ENCODE peak calls at places on chromosomes 1 and 21, in five cellular contexts. D is ovary, P is upper lobe of left lung, E is tibial nerve, O is stomach. F is an unnamed sample.

GRCh38 chr1:117061986-117062415 is 1.9 kb downstream of the TTF2 start:
- DNase-seq in D (no peak), P (no peak), E (no peak), O (no peak), F (no peak)

GRCh38 chr1:159854693-159855192 is 7.7 kb downstream of the VSIG8 start:
- DNase-seq in D (peak), P (peak), E (peak), O (peak), F (peak)

GRCh38 chr21:41501919-41502318 is 6.0 kb downstream of the TMPRSS2 start:
- DNase-seq in D (no peak), P (no peak), E (no peak), O (no peak), F (no peak)

GRCh38 chr1:116024629-116025028 is 48.3 kb downstream of the SLC22A15 start:
- DNase-seq in D (no peak), P (no peak), E (no peak), O (no peak), F (no peak)

GRCh38 chr1:38034871-38035270 is 11.7 kb downstream of the POU3F1 start:
- DNase-seq in D (no peak), P (peak), E (no peak), O (no peak), F (no peak)

GRCh38 chr1:165543651-165544452 is at the start of gene LRRC52:
- DNase-seq in D (peak), P (no peak), E (no peak), O (peak), F (no peak)

GRCh38 chr21:45994738-45995685 is 13.4 kb downstream of the COL6A1 start:
- DNase-seq in D (no peak), P (peak), E (no peak), O (no peak), F (peak)

GRCh38 chr1:179310271-179310670 is 16.7 kb downstream of the SOAT1 start:
- DNase-seq in D (no peak), P (no peak), E (no peak), O (no peak), F (no peak)

GRCh38 chr1:218711884-218712674 is 366.9 kb downstream of the TGFB2 start:
- DNase-seq in D (no peak), P (no peak), E (no peak), O (no peak), F (peak)

GRCh38 chr1:106290805-106291537 is 765.5 kb upstream of the PRMT6 start:
- DNase-seq in D (peak), P (no peak), E (no peak), O (no peak), F (no peak)

GRCh38 chr1:14810631-14811325 is 212.3 kb downstream of the KAZN start:
- DNase-seq in D (no peak), P (peak), E (no peak), O (no peak), F (no peak)

GRCh38 chr1:246930830-246931548 is 759 bp downstream of the AHCTF1 start:
- DNase-seq in D (peak), P (peak), E (peak), O (peak), F (peak)

GRCh38 chr1:55716151-55716550 is 501.0 kb upstream of the USP24 start:
- DNase-seq in D (no peak), P (no peak), E (no peak), O (no peak), F (no peak)

GRCh38 chr1:52345252-52345651 is 20.8 kb downstream of the CC2D1B start:
- DNase-seq in D (no peak), P (no peak), E (no peak), O (no peak), F (no peak)

GRCh38 chr1:174051956-174052355 is 29.8 kb upstream of the RC3H1 start:
- DNase-seq in D (no peak), P (no peak), E (peak), O (no peak), F (peak)

GRCh38 chr1:157773723-157774350 is 3.1 kb downstream of the FCRL2 start:
- DNase-seq in D (no peak), P (no peak), E (no peak), O (no peak), F (no peak)

GRCh38 chr21:45982256-45982757 is 737 bp downstream of the COL6A1 start:
- DNase-seq in D (no peak), P (peak), E (no peak), O (no peak), F (peak)

GRCh38 chr1:84406209-84406917 is 8.1 kb downstream of the DNASE2B start:
- DNase-seq in D (no peak), P (no peak), E (no peak), O (no peak), F (no peak)

GRCh38 chr1:109490029-109490933 is 3.6 kb upstream of the CYB561D1 start:
- DNase-seq in D (peak), P (peak), E (peak), O (peak), F (peak)

GRCh38 chr1:236018885-236019453 is 45.9 kb downstream of the NID1 start:
- DNase-seq in D (peak), P (no peak), E (peak), O (peak), F (peak)

GRCh38 chr1:176670853-176671252 is 207.9 kb downstream of the PAPPA2 start:
- DNase-seq in D (no peak), P (no peak), E (no peak), O (no peak), F (no peak)

GRCh38 chr1:205934788-205935187 is 8.5 kb downstream of the SLC26A9 start:
- DNase-seq in D (no peak), P (no peak), E (no peak), O (peak), F (no peak)

GRCh38 chr1:92980732-92981647 is 19.7 kb upstream of the DIPK1A start:
- DNase-seq in D (no peak), P (no peak), E (no peak), O (no peak), F (no peak)

GRCh38 chr1:230273141-230273710 is 152.9 kb downstream of the PGBD5 start:
- DNase-seq in D (no peak), P (no peak), E (no peak), O (no peak), F (no peak)

GRCh38 chr21:34906401-34906800 is 142.7 kb downstream of the RUNX1 start:
- DNase-seq in D (no peak), P (no peak), E (no peak), O (no peak), F (no peak)

GRCh38 chr1:107181253-107181977 is 40.6 kb downstream of the NTNG1 start:
- DNase-seq in D (no peak), P (no peak), E (no peak), O (no peak), F (no peak)

GRCh38 chr1:27542463-27543273 is 52.7 kb upstream of the WASF2 start:
- DNase-seq in D (no peak), P (peak), E (peak), O (peak), F (peak)

GRCh38 chr1:28259935-28260802 is 851 bp downstream of the SESN2 start:
- DNase-seq in D (peak), P (peak), E (peak), O (peak), F (peak)

GRCh38 chr1:160428655-160429054 is 28.3 kb downstream of the VANGL2 start:
- DNase-seq in D (no peak), P (no peak), E (peak), O (peak), F (no peak)

GRCh38 chr1:93332368-93332767 is 13.3 kb upstream of the DR1 start:
- DNase-seq in D (no peak), P (no peak), E (no peak), O (no peak), F (no peak)

GRCh38 chr1:167202049-167202448 is 18.6 kb upstream of the POU2F1 start:
- DNase-seq in D (no peak), P (no peak), E (no peak), O (no peak), F (no peak)
- TF ChIP-seq EP300 in D (no peak), P (no peak), E (no peak), O (no peak), F (no peak)

GRCh38 chr21:36708512-36709029 is 9.7 kb downstream of the SIM2 start:
- DNase-seq in D (no peak), P (no peak), E (no peak), O (peak), F (no peak)
- H3K4me3 ChIP-seq in D (no peak), P (no peak), E (no peak), O (peak), F (peak)

DNA sequence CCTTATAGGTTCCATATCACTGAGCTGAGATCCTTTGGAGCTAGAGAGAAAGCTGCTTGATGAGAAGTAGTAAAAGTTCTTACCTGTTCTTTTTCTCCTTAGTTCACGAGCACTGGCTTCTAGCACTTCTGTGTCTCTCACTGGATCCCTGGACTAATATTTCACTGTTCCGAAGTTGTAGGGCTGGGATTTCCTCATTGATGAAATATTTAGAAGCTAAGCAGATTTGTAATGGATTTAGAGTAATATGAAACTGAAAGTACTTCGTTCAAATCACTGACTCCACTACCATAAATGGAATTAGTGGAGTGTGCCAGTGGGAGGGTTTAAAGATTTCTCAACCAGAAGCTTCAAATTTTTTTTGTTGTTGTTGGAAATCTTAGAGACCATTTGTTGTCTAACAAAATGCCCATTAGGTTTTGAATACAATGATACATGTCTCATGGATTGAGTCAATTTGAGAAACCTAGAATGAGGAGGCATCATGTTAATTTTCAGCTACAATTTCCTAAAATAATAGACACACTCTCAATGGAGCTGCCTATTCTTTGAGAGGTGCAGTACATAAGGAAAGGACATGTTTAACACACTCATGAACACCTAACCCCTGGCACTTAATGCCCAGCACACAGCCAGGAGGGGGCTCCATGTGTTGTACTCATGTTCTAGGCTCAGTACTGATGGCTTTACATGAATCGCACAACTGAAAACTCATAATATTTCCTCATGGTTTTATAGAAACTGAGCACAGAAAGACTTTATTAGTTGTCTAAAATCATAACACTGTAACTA is at the start of gene GBP1:
- DNase-seq in D (no peak), P (no peak), E (peak), O (no peak), F (no peak)
- TF ChIP-seq POLR2A in D (peak), P (peak), E (peak), O (no peak), F (no peak)

GRCh38 chr1:153526132-153526543 is 9.7 kb downstream of the S100A6 start:
- DNase-seq in D (peak), P (no peak), E (no peak), O (no peak), F (peak)
- TF ChIP-seq EP300 in D (no peak), P (no peak), E (no peak), O (no peak), F (no peak)

GRCh38 chr21:16573581-16573980 is 843.8 kb downstream of the USP25 start:
- DNase-seq in D (no peak), P (no peak), E (no peak), O (no peak), F (no peak)

GRCh38 chr21:16571594-16571993 is 841.8 kb downstream of the USP25 start:
- DNase-seq in D (no peak), P (no peak), E (no peak), O (no peak), F (no peak)

GRCh38 chr21:16570856-16571255 is 841.1 kb downstream of the USP25 start:
- DNase-seq in D (no peak), P (no peak), E (no peak), O (no peak), F (no peak)

GRCh38 chr21:16570196-16570595 is 840.4 kb downstream of the USP25 start:
- DNase-seq in D (no peak), P (no peak), E (no peak), O (no peak), F (no peak)

GRCh38 chr21:16572032-16572431 is 842.2 kb downstream of the USP25 start:
- DNase-seq in D (no peak), P (no peak), E (no peak), O (no peak), F (no peak)
- H3K4me3 ChIP-seq in D (no peak), P (no peak), E (no peak), O (no peak), F (no peak)

GRCh38 chr1:58994664-58995063 is 210.8 kb upstream of the JUN start:
- DNase-seq in D (no peak), P (no peak), E (no peak), O (no peak), F (no peak)
- TF ChIP-seq POLR2A in D (no peak), P (no peak), E (no peak), O (no peak), F (no peak)

GRCh38 chr1:228850141-228851100 is 115.1 kb downstream of the RHOU start:
- DNase-seq in D (no peak), P (no peak), E (no peak), O (no peak), F (peak)

GRCh38 chr1:228852511-228853088 is 117.3 kb downstream of the RHOU start:
- DNase-seq in D (no peak), P (no peak), E (no peak), O (no peak), F (peak)

GRCh38 chr1:228852015-228852414 is 116.7 kb downstream of the RHOU start:
- DNase-seq in D (no peak), P (no peak), E (no peak), O (no peak), F (peak)

GRCh38 chr1:228853191-228853590 is 117.9 kb downstream of the RHOU start:
- DNase-seq in D (no peak), P (no peak), E (no peak), O (no peak), F (peak)

GRCh38 chr1:228851196-228851595 is 115.9 kb downstream of the RHOU start:
- DNase-seq in D (no peak), P (no peak), E (no peak), O (no peak), F (peak)
- TF ChIP-seq EP300 in D (no peak), P (no peak), E (no peak), O (no peak), F (no peak)

DNA sequence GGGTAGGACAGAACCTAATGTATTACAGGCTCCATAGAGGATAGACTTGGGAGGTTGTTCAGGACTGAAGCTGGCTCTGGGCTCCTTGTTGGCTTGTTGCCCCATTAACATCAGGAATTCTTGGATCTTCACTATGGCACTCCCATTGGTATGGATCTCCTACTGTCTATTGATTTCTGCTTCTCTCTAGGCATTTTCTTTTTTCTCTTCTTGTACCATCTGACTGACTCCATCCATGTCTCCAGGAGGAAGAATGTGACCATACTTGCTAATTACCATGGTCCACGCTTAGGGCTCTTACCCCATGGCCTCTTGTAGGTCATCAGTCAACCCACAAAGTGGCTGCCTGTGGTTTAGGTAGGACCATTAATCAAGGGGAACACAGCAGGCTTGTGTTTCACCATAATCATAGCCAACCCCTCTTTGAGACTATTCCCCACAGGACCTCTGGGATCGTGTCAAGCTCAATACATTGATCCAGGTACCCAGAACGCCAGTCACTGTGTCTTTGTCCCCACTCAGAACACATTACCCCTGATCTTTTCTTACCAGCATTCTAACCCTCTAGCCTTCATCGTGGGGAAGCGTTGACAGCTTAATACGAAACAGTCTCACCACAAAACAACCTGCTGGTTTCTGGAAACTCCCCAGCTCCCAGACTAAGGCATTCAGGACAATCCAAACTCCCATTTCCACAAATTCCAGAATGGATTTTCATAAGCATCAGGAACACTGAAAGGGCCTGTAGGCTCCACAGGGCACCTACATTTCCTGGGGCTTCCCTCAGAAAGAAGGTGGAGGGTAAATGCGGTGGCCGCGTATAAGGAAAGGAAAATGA is 97.1 kb downstream of the ETS2 start:
- DNase-seq in D (no peak), P (no peak), E (no peak), O (no peak), F (no peak)
- H3K4me3 ChIP-seq in D (no peak), P (no peak), E (no peak), O (no peak), F (no peak)

DNA sequence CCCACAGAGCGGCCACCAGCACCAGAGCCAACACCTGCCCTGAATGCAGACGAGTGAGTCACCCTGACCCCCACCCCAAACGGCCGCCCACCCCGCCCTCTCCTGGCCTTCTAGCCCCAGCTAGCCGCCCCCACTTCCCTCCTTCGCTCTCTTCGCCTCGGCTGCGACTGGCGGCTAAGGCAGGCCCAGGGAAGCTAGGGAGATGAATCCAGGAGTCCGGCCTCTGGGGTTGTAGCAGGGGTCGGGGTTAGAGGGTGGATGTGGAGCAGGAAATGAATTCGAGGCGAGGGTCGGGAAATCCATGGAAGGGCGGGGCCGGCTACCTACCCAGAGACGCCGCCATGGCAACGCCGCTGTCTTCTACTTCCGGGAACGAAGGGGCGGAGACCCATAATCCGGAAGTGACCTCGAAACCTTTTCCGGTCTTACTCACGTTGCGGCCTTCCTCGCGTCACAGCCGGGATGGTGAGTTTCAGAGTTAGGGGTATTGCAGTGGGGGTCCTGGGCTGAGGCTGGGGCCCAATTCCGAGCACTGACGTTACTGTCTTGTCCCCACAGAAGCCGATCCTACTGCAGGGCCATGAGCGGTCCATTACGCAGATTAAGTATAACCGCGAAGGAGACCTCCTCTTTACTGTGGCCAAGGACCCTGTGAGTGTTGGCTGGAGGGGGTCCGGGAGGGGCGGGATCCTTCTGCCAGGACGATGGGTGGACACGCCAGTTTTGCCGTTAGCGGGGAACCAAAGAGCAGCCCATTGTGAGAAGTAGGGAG is at the start of the genes EIF3I and TMEM234:
- DNase-seq in D (peak), P (peak), E (peak), O (peak), F (peak)
- TF ChIP-seq POLR2A in D (peak), P (peak), E (peak), O (no peak), F (peak)

DNA sequence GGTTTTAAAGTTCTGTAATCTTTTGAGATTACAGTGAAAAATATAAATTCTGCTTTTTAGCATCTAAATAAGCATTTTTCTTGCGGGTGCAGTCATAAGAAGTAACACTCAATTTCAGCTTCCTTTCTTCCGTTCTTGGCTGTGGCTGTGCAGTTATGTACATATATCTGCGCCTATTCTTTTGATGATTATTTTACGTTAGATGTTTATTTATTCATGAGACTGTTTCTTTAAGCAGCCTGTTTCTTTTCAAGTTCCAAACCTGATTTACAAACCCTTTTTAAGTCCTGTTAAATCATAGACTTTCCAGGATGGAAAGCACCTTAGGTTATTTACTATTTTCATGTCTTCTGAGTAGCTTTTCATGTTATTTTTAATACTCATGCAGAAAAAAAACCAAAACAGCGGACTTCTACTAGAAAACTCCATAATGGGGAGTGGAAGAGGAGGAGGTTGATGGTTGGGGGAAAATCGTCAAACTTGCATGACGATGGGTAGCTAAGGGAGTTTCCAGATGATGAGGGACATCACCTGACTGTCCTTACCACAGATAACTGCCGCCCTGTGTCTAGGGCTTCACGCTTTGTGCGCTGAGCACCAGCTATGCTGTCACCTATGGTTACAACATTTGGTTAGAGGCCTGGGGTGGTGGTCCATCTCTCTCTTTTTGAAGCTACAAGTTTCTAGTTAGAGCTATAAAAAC is 2.6 kb downstream of the PRDM2 start:
- DNase-seq in D (no peak), P (no peak), E (no peak), O (no peak), F (no peak)
- TF ChIP-seq EP300 in D (no peak), P (no peak), E (no peak), O (no peak), F (no peak)

F was measured in sigmoid colon.